ENCODE peak calls at places on chromosomes 2 and 18, in six cellular contexts. B, V, T, G, E and X are unnamed samples.

GRCh38 chr2:106156305-106157288 is 37.5 kb downstream of the UXS1 start:
- DNase-seq in B (no peak), V (peak), T (no peak), G (no peak), E (no peak), X (no peak)

GRCh38 chr2:30255466-30256408 is 24.4 kb downstream of the LBH start:
- DNase-seq in B (no peak), V (no peak), T (no peak), G (no peak), E (no peak), X (no peak)

GRCh38 chr2:21011453-21011852 is 32.4 kb downstream of the APOB start:
- DNase-seq in B (no peak), V (no peak), T (no peak), G (no peak), E (no peak), X (no peak)

GRCh38 chr2:128610496-128610895 is 291.8 kb upstream of the HS6ST1 start:
- DNase-seq in B (no peak), V (no peak), T (no peak), G (no peak), E (no peak), X (no peak)

GRCh38 chr2:216352653-216353270 is 19.5 kb downstream of the MARCHF4 start:
- DNase-seq in B (no peak), V (no peak), T (no peak), G (no peak), E (no peak), X (no peak)

GRCh38 chr2:33441235-33441810 is 35.1 kb upstream of the RASGRP3 start:
- DNase-seq in B (peak), V (peak), T (peak), G (peak), E (peak), X (peak)

GRCh38 chr2:191350826-191351225 is 105.6 kb downstream of the MYO1B start:
- DNase-seq in B (no peak), V (peak), T (no peak), G (no peak), E (no peak), X (peak)

GRCh38 chr2:133333189-133333588 is 235.1 kb downstream of the NCKAP5 start:
- DNase-seq in B (no peak), V (peak), T (no peak), G (no peak), E (no peak), X (no peak)

GRCh38 chr18:3340682-3341097 is 78.8 kb downstream of the MYL12B start:
- DNase-seq in B (no peak), V (peak), T (no peak), G (no peak), E (no peak), X (peak)

GRCh38 chr2:165787334-165787733 is 6.7 kb downstream of the GALNT3 start:
- DNase-seq in B (no peak), V (peak), T (no peak), G (no peak), E (no peak), X (no peak)

GRCh38 chr2:207543272-207543671 is 13.5 kb downstream of the CREB1 start:
- DNase-seq in B (no peak), V (no peak), T (no peak), G (no peak), E (no peak), X (no peak)

GRCh38 chr18:49973592-49973991 is 160.3 kb upstream of the ACAA2 start:
- DNase-seq in B (no peak), V (no peak), T (no peak), G (no peak), E (no peak), X (no peak)

GRCh38 chr18:49980869-49981268 is 167.5 kb upstream of the ACAA2 start:
- DNase-seq in B (no peak), V (no peak), T (no peak), G (no peak), E (no peak), X (no peak)

GRCh38 chr18:49974079-49974478 is 160.7 kb upstream of the ACAA2 start:
- DNase-seq in B (no peak), V (no peak), T (no peak), G (no peak), E (no peak), X (no peak)

GRCh38 chr18:49972535-49972934 is 159.2 kb upstream of the ACAA2 start:
- DNase-seq in B (no peak), V (no peak), T (no peak), G (no peak), E (no peak), X (no peak)

DNA sequence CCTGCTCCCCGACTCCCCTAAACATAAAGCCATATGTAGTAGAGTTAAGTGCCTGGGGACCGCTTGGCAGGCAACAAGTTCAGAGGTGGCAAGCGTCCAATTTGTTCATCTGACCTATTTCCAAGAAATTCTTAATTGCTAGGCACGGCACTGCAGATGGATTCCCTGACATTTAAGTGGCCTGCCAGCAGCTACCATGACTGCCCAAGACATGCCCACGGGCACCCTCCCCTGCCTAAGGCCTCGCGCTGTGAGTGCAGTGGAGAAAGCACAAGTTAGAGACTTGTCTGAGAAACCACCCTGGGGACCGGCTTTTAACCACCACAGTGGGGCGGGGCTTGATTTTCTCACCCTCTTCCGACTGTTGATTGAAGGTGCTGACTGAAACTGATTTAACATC is 163.5 kb upstream of the ACAA2 start:
- DNase-seq in B (no peak), V (no peak), T (no peak), G (no peak), E (no peak), X (no peak)
- H3K4ac ChIP-seq in B (no peak), V (no peak), T (no peak), G (no peak), E (no peak), X (no peak)

GRCh38 chr2:41870257-41870570 is 177.6 kb upstream of the PKDCC start:
- DNase-seq in B (no peak), V (no peak), T (no peak), G (no peak), E (no peak), X (no peak)
- H2AK5ac ChIP-seq in B (no peak), V (peak), T (no peak), G (peak), E (peak), X (peak)

GRCh38 chr2:86358982-86359381 is 21.6 kb upstream of the REEP1 start:
- DNase-seq in B (no peak), V (no peak), T (no peak), G (no peak), E (no peak), X (no peak)
- H2AFZ ChIP-seq in B (no peak), V (no peak), T (no peak), G (no peak), E (no peak), X (no peak)

DNA sequence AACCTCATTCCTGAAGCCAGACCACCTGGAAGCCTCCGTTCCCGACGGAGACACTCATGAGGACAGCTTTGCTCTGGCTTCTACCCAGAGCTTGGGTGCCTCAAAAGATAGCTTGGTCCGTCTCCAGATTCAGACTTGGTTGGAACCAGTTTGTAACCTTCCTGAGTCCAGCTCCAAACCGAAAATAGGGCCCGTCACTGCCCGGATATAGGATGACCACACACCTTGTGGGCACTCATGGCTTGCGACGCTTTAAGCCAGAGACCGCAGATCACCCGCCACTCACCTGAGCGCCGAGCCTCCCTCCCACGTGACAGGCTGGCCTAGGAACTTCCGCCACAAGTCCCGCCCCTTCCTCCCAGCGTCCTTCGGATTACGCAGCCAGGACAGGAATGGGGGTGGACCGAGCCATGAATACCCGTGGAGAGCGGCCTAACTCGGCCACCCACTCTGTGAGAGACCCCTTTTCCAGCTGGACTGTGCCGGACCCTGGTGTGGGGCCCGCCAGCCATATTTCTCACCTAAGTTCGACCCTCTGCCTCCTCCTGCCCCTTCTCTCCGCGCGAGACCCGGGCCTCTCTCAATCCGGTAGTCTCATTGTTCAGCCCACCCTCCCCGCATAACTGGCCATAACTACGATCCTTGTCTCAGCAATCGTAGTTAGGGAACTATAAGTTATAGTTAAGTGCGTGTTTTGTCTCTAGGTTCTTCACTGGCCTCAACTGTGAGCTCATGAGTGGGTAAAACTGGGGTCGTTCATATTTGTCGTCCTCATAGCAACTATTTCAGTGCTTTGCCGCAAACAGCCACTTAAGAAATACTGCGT is at the start of gene MPV17:
- DNase-seq in B (peak), V (peak), T (peak), G (peak), E (peak), X (peak)
- H3K4ac ChIP-seq in B (no peak), V (peak), T (peak), G (no peak), E (peak), X (peak)

DNA sequence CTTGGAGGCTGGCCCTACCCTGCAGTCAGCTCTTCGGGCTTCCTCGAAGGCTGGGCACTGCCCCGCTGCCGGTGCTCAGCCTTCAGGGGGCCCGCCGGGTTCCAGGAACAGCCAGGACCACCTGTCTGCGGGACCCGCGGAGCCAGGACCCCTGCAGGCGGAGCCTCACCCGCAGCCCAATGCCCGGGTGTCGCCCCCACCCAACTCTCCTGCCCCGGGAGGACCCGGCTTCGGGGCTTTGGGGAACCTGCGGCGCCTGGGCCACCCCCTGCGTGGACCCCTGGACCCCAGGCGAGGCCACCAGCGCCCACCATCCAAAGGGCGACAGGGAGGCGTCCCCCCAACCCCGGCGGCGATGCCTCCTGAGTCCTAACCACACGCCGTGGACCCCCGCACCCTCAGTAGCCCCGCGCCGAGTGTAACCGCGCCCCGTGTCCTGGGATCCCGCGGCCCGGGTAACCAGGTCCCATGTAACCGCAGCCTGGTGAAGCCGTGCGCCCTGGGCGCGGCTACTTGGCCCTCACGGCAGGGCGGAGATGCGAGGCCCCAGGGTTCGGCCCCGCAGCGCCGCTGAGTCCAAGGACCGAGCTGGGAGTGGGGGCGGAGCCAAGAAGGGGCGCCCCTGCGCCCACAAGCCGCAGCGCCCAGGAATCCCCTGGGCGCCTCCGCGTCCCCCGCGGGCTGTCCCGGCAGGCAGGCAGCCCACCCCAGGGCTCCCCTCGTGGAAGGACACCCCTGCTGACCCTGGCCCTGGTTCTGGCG is 11.0 kb upstream of the UBE2F start:
- DNase-seq in B (peak), V (no peak), T (no peak), G (no peak), E (no peak), X (no peak)
- H2AK5ac ChIP-seq in B (no peak), V (no peak), T (no peak), G (no peak), E (no peak), X (no peak)